ENCODE peak calls at places on chromosomes 11 and 22, in four cellular contexts. One of them, this sample, is unnamed.

GRCh38 chr11:35566161-35566560 is 40.7 kb upstream of the PAMR1 start:
- DNase-seq in mesenchymal stem cell: no peak
- DNase-seq in MM.1S: no peak
- DNase-seq in CD8-positive, alpha-beta T cell: no peak
- DNase-seq in this sample: no peak

GRCh38 chr22:24157783-24158170 is 23.5 kb upstream of the SUSD2 start:
- DNase-seq in mesenchymal stem cell: no peak
- DNase-seq in MM.1S: no peak
- DNase-seq in CD8-positive, alpha-beta T cell: no peak
- DNase-seq in this sample: no peak

GRCh38 chr22:45506961-45507360 is 4.3 kb downstream of the FBLN1 start:
- DNase-seq in mesenchymal stem cell: no peak
- DNase-seq in CD8-positive, alpha-beta T cell: no peak
- DNase-seq in MM.1S: no peak
- DNase-seq in this sample: no peak

GRCh38 chr11:76156971-76157427 is 49.3 kb downstream of the WNT11 start:
- DNase-seq in MM.1S: no peak
- DNase-seq in CD8-positive, alpha-beta T cell: no peak
- DNase-seq in mesenchymal stem cell: no peak
- DNase-seq in this sample: no peak

GRCh38 chr11:4523666-4524065 is 21.3 kb upstream of the OR52M1 start:
- DNase-seq in CD8-positive, alpha-beta T cell: no peak
- DNase-seq in MM.1S: no peak
- DNase-seq in mesenchymal stem cell: no peak
- DNase-seq in this sample: no peak

GRCh38 chr11:68682531-68682931 is 1.8 kb upstream of the GAL start:
- DNase-seq in CD8-positive, alpha-beta T cell: no peak
- DNase-seq in MM.1S: no peak
- DNase-seq in mesenchymal stem cell: no peak
- DNase-seq in this sample: no peak

GRCh38 chr22:39478461-39478860 is 21.6 kb downstream of the MGAT3 start:
- DNase-seq in mesenchymal stem cell: no peak
- DNase-seq in CD8-positive, alpha-beta T cell: peak; percentile 23
- DNase-seq in MM.1S: no peak
- DNase-seq in this sample: no peak

GRCh38 chr11:20276661-20277000 is 86.9 kb upstream of the HTATIP2 start:
- DNase-seq in CD8-positive, alpha-beta T cell: no peak
- DNase-seq in MM.1S: no peak
- DNase-seq in mesenchymal stem cell: no peak
- DNase-seq in this sample: no peak

GRCh38 chr11:126920833-126921232 is 79.7 kb downstream of the KIRREL3 start:
- DNase-seq in CD8-positive, alpha-beta T cell: no peak
- DNase-seq in MM.1S: no peak
- DNase-seq in mesenchymal stem cell: no peak
- DNase-seq in this sample: no peak

GRCh38 chr11:67668191-67668551 is 6.3 kb downstream of the ALDH3B2 start:
- DNase-seq in mesenchymal stem cell: no peak
- DNase-seq in MM.1S: no peak
- DNase-seq in CD8-positive, alpha-beta T cell: no peak
- DNase-seq in this sample: no peak

GRCh38 chr11:67666676-67667489 is 7.5 kb downstream of the ALDH3B2 start:
- DNase-seq in MM.1S: no peak
- DNase-seq in mesenchymal stem cell: no peak
- DNase-seq in CD8-positive, alpha-beta T cell: no peak
- DNase-seq in this sample: no peak

GRCh38 chr11:67665537-67666302 is 8.7 kb downstream of the ALDH3B2 start:
- DNase-seq in mesenchymal stem cell: no peak
- DNase-seq in CD8-positive, alpha-beta T cell: no peak
- DNase-seq in MM.1S: no peak
- DNase-seq in this sample: no peak

GRCh38 chr11:67666303-67666645 is 8.1 kb downstream of the ALDH3B2 start:
- DNase-seq in mesenchymal stem cell: no peak
- DNase-seq in CD8-positive, alpha-beta T cell: no peak
- DNase-seq in MM.1S: no peak
- DNase-seq in this sample: no peak

DNA sequence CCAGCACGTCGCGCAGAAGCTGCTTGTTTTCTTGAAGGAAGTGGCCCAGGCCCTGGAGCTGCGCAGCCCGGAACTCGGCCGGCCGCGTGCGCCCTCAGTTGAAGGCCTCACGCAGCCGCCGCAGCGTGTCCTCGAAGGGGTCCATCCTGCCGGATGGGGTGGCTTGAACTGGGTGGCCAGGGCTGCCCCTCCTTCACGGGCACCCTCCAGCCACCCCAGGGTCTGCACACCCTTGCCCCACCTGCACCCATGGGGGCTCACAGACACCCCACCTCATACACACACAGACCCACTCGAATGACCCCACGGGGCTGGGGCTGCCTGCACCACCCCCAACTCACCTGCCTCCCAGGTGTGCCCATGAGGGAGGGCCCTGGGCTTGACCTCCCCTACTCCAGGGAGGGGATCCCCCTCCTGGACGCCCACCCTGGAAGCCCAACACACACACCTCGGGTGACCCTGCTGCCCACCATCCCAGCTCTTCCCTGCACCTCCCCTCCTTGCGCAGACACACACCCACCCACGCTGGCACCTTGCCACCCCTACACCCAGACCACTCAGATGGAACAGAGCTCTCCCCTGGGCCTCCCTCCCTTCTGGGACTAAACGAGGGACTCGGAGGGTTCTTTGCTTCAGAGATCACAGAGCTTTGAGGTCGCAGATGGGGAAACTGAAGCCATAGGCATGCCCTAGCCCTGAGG is 6.8 kb downstream of the ALDH3B2 start:
- DNase-seq in mesenchymal stem cell: no peak
- DNase-seq in CD8-positive, alpha-beta T cell: no peak
- DNase-seq in MM.1S: no peak
- DNase-seq in this sample: no peak
- H3K4me3 ChIP-seq in mesenchymal stem cell: no peak overlapping the region
- H3K4me3 ChIP-seq in CD8-positive, alpha-beta T cell: no peak overlapping the region
- H3K4me3 ChIP-seq in MM.1S: no peak overlapping the region
- H3K4me3 ChIP-seq in this sample: no peak overlapping the region

DNA sequence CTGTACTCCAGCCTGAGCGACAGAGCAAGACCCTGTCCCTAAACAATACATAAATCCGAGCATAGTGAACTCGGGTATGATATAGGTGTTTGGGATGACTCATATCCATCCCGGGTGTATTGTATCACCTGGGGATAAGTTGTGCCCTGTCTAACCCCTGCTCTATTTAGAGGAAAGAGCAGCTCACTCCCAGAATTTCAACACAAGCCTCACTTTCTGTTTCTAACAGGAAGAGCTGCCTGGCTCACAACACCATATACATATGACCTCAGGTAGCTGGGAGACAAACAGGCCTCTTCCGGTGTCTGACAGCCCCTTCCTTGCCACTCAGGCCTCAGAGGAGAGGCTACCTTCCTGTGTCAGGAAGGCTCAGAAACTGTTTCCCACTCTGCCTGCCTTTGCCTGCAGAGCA is 9.9 kb upstream of the MICALL1 start:
- DNase-seq in CD8-positive, alpha-beta T cell: peak; percentile 59
- DNase-seq in mesenchymal stem cell: peak; percentile 63
- DNase-seq in MM.1S: peak; percentile 83
- DNase-seq in this sample: peak; percentile 50
- H3K27ac ChIP-seq in CD8-positive, alpha-beta T cell: peak overlapping the region; percentile 63
- H3K27ac ChIP-seq in mesenchymal stem cell: peak overlapping the region; percentile 14
- H3K27ac ChIP-seq in MM.1S: peak overlapping the region; percentile 81
- H3K27ac ChIP-seq in this sample: peak overlapping the region; percentile 56

DNA sequence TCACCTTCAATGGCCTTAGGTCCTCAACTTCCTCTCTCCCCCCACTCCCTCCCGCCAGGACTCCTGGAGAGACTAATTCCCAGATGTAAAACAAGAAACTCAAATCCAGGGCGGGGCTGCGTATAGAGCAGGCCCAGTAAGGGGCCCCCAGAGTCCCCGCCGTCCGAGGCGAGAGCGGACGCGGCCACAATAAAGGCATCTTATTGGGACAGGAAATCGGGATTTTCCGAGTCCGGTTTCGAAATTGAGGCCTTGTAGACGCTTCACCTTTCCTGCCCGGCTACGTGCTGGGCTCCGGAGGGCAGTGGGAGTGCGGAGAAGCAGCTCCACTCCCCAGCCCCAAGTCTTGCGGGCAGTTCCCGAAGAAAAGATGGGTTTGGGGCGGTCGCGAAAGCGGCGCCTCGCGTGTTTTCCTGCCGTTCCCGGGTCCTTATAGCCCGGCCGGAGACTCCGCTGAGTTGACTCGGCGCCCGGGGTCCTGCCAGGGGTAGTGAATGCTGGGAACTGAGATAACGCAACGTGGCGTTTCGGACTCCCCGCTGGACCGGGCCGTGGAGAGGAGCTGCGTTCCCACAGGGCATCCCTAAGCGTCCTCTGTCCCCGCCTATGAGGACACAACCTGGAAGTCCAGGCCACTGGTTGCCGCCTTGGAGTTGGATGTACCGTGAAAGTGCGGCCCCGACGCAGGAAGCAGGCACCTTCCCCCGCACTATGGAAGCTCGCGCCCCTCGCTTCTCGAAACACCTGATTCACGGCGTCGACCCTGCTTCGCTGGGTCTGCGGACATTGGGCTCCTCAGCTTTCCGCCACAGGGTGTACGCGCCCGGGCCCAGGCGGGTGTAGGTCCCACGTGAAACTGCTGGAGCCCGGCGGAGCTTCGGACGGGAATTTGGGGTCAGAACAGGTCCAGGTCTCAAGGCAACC is 4.8 kb upstream of the CHRM1 start:
- DNase-seq in CD8-positive, alpha-beta T cell: no peak
- DNase-seq in MM.1S: no peak
- DNase-seq in mesenchymal stem cell: peak; percentile 42
- DNase-seq in this sample: no peak
- H3K4me3 ChIP-seq in CD8-positive, alpha-beta T cell: peak overlapping the region; percentile 49
- H3K4me3 ChIP-seq in MM.1S: no peak overlapping the region
- H3K4me3 ChIP-seq in mesenchymal stem cell: peak overlapping the region; percentile 8
- H3K4me3 ChIP-seq in this sample: peak overlapping the region; percentile 14

GRCh38 chr11:40328890-40329617 is 1130.4 kb downstream of the LRRC4C start:
- DNase-seq in MM.1S: no peak
- DNase-seq in CD8-positive, alpha-beta T cell: no peak
- DNase-seq in mesenchymal stem cell: peak; percentile 100
- DNase-seq in this sample: no peak
- H3K27ac ChIP-seq in MM.1S: no peak overlapping the region
- H3K27ac ChIP-seq in CD8-positive, alpha-beta T cell: no peak overlapping the region
- H3K27ac ChIP-seq in mesenchymal stem cell: peak overlapping the region; percentile 92
- H3K27ac ChIP-seq in this sample: no peak overlapping the region

DNA sequence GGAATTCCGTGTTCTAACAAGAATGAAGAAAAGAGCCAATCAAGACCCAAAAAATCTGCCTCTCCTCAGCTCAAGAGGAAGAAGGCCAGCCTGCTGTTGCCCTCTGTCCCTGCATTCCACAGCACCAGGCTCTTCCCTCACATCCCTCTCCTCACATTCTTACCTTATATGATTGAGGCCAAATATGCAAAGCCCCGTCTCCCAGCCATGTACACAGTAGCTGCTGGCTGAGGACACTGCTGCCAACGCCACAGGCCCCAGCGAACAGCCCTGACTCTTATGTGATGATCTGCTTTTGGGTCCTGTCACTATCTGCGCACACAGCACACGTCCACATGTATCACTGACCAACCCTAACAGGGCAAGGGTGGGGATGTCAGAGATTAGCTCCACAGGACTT is 60.2 kb downstream of the MICAL3 start:
- DNase-seq in mesenchymal stem cell: no peak
- DNase-seq in CD8-positive, alpha-beta T cell: no peak
- DNase-seq in MM.1S: no peak
- DNase-seq in this sample: no peak
- H3K4me3 ChIP-seq in mesenchymal stem cell: no peak overlapping the region
- H3K4me3 ChIP-seq in CD8-positive, alpha-beta T cell: no peak overlapping the region
- H3K4me3 ChIP-seq in MM.1S: peak overlapping the region; percentile 38
- H3K4me3 ChIP-seq in this sample: no peak overlapping the region

GRCh38 chr11:61546663-61547062 is 34.2 kb downstream of the SYT7 start:
- DNase-seq in MM.1S: no peak
- DNase-seq in CD8-positive, alpha-beta T cell: no peak
- DNase-seq in mesenchymal stem cell: no peak
- DNase-seq in this sample: no peak
- H3K27ac ChIP-seq in MM.1S: no peak overlapping the region
- H3K27ac ChIP-seq in CD8-positive, alpha-beta T cell: no peak overlapping the region
- H3K27ac ChIP-seq in mesenchymal stem cell: no peak overlapping the region
- H3K27ac ChIP-seq in this sample: no peak overlapping the region